ENCODE peak calls at places on chromosomes 2 and 18, in eight cellular contexts. X, U, Q, F, M, A, D and H are unnamed samples.

GRCh38 chr2:169662744-169663143 is 31.5 kb downstream of the CFAP210 start:
- DNase-seq in X (no peak), U (no peak), Q (no peak), F (no peak), M (no peak), A (no peak), D (no peak), H (no peak)

GRCh38 chr18:76405761-76406356 is 89.2 kb downstream of the ZNF516 start:
- DNase-seq in X (no peak), U (peak), Q (no peak), F (peak), M (peak), A (no peak), D (peak), H (no peak)

GRCh38 chr2:31075393-31075792 is 62.8 kb downstream of the GALNT14 start:
- DNase-seq in X (no peak), U (no peak), Q (no peak), F (no peak), M (no peak), A (no peak), D (no peak), H (no peak)

GRCh38 chr2:30662268-30663131 is 144.7 kb downstream of the CAPN13 start:
- DNase-seq in X (no peak), U (peak), Q (no peak), F (no peak), M (peak), A (no peak), D (peak), H (no peak)

GRCh38 chr2:144183744-144184143 is 336.2 kb downstream of the ZEB2 start:
- DNase-seq in X (no peak), U (no peak), Q (no peak), F (no peak), M (peak), A (no peak), D (no peak), H (no peak)

GRCh38 chr2:100260712-100261620 is 61.3 kb downstream of the LONRF2 start:
- DNase-seq in X (peak), U (peak), Q (peak), F (peak), M (peak), A (peak), D (peak), H (peak)

GRCh38 chr2:86020984-86021383 is 84.7 kb downstream of the POLR1A start:
- DNase-seq in X (peak), U (no peak), Q (no peak), F (no peak), M (peak), A (no peak), D (no peak), H (peak)

GRCh38 chr2:64400733-64401500 is 53.0 kb upstream of the LGALSL start:
- DNase-seq in X (no peak), U (no peak), Q (no peak), F (no peak), M (no peak), A (no peak), D (no peak), H (no peak)

DNA sequence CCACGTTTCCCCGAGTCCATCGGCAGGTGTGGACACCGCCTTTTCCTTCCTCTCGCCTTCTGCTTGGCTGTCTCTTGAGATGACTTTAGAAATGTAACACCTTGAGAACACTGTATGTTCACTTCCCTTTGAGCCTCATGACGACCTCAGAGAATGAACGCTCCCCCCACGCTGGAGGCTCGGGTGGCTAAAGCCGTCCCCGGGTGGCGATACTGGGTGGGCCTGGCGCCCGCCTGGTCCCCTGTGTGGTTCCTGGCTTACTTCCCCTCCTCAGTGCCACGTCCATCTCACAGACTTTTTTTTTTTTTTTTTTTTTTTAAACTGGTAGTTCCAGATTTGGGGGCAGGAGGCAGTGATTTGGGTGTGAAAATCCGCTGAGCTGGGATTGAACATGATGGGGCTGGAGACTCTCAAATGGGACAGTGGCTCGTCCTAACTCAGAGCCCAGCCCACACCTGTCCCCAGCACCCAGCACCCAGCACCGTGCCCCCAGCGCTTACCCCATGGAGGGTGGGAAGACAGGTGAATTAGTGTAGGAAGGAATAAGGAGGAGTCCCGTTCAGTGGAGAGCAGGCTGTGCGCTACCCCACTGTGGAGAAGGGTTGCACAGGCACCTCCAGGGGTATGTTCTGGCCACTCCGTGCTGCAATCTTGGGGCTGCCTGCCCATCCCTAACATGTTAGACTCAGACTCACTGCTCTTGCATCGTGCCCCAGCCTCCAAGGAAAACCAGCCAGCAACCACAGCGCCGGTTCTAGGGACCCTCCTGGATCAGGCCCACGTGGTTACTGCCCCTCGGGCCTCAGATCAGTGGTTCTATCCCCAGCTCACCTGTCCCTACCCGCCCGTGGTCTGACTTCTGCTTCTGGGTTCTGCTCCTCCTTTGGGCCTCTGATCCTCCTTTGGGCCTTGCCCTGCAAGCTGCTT is 174.0 kb downstream of the ASB1 start:
- DNase-seq in X (no peak), U (no peak), Q (no peak), F (no peak), M (no peak), A (no peak), D (no peak), H (no peak)
- H3K27ac ChIP-seq in X (no peak), U (no peak), Q (peak), F (no peak), M (peak), A (no peak), D (peak), H (no peak)

GRCh38 chr2:20327370-20327769 is 23.3 kb downstream of the PUM2 start:
- DNase-seq in X (no peak), U (no peak), Q (no peak), F (no peak), M (no peak), A (no peak), D (no peak), H (no peak)
- H3K27ac ChIP-seq in X (no peak), U (no peak), Q (peak), F (no peak), M (no peak), A (peak), D (peak), H (no peak)

GRCh38 chr2:235048549-235048948 is 96.7 kb downstream of the SH3BP4 start:
- DNase-seq in X (no peak), U (no peak), Q (peak), F (no peak), M (no peak), A (no peak), D (no peak), H (no peak)
- H3K27ac ChIP-seq in X (no peak), U (no peak), Q (no peak), F (no peak), M (no peak), A (peak), D (no peak), H (no peak)

GRCh38 chr2:2777876-2778275 is 446.8 kb upstream of the MYT1L start:
- DNase-seq in X (no peak), U (no peak), Q (no peak), F (no peak), M (no peak), A (no peak), D (no peak), H (no peak)
- H3K27ac ChIP-seq in X (no peak), U (no peak), Q (no peak), F (no peak), M (no peak), A (no peak), D (no peak), H (no peak)